ENCODE peak calls at places on chromosomes 12 and 14, in six cellular contexts. T is breast epithelium, L is HCT116, X is stomach, D is endothelial cell of umbilical vein, Y is suprapubic skin. M is an unnamed sample.

GRCh38 chr12:3493225-3494049 is 2.4 kb downstream of the PRMT8 start:
- DNase-seq in Y (no peak), T (no peak), L (no peak), X (no peak), D (no peak), M (no peak)

GRCh38 chr12:75709474-75709873 is 198.1 kb upstream of the KRR1 start:
- DNase-seq in X (no peak), T (no peak), D (no peak), L (no peak), Y (no peak), M (no peak)

GRCh38 chr14:26199599-26200370 is 398.0 kb downstream of the NOVA1 start:
- DNase-seq in L (no peak), D (no peak), Y (no peak), T (no peak), X (no peak), M (no peak)

GRCh38 chr14:99725774-99726537 is 41.9 kb downstream of the CYP46A1 start:
- DNase-seq in L (no peak), Y (peak), T (peak), X (no peak), D (no peak), M (peak)

GRCh38 chr14:68695871-68696665 is 96.8 kb downstream of the ZFP36L1 start:
- DNase-seq in D (peak), X (no peak), T (no peak), L (no peak), Y (peak), M (no peak)

GRCh38 chr12:64714551-64714968 is 44.6 kb downstream of the GNS start:
- DNase-seq in Y (no peak), X (no peak), D (no peak), T (no peak), L (no peak), M (no peak)

GRCh38 chr14:26841920-26842741 is 244.3 kb upstream of the NOVA1 start:
- DNase-seq in L (no peak), X (peak), D (peak), Y (peak), T (no peak), M (peak)

GRCh38 chr12:29782821-29783772 is 645 bp downstream of the TMTC1 start:
- DNase-seq in Y (peak), X (peak), T (peak), L (no peak), D (peak), M (peak)

GRCh38 chr14:99026471-99026870 is 245.5 kb downstream of the BCL11B start:
- DNase-seq in T (no peak), X (no peak), L (peak), D (no peak), Y (no peak), M (no peak)

GRCh38 chr12:52235001-52235760 is 2.1 kb downstream of the KRT7 start:
- DNase-seq in Y (peak), T (peak), D (no peak), L (no peak), X (no peak), M (peak)

GRCh38 chr12:112557954-112558630 is 139.3 kb downstream of the PTPN11 start:
- DNase-seq in D (no peak), L (no peak), Y (no peak), X (no peak), T (no peak), M (no peak)

GRCh38 chr12:9736931-9737705 is 4.2 kb upstream of the CLECL1 start:
- DNase-seq in Y (no peak), T (no peak), L (no peak), D (peak), X (no peak), M (no peak)

GRCh38 chr12:121767525-121768016 is 25.9 kb downstream of the RHOF start:
- DNase-seq in X (no peak), D (no peak), L (no peak), T (no peak), Y (no peak), M (peak)

GRCh38 chr12:67741234-67741633 is 92.7 kb downstream of the DYRK2 start:
- DNase-seq in Y (no peak), X (no peak), D (no peak), T (no peak), L (no peak), M (no peak)

GRCh38 chr12:112439769-112440168 is 21.0 kb downstream of the PTPN11 start:
- DNase-seq in D (no peak), Y (no peak), X (no peak), T (no peak), L (no peak), M (no peak)

GRCh38 chr14:73591690-73592448 is at the start of gene ACOT4:
- DNase-seq in D (no peak), Y (no peak), L (no peak), T (no peak), X (peak), M (peak)

GRCh38 chr12:34397591-34398365 is 375.5 kb downstream of the ALG10 start:
- DNase-seq in T (peak), Y (peak), D (no peak), L (no peak), X (peak), M (peak)

GRCh38 chr12:107400686-107401447 is 284.7 kb upstream of the PWP1 start:
- DNase-seq in D (no peak), L (no peak), Y (no peak), T (no peak), X (no peak), M (no peak)

GRCh38 chr12:108302471-108303311 is 36.4 kb downstream of the CMKLR1 start:
- DNase-seq in X (peak), D (peak), L (no peak), Y (peak), T (peak), M (peak)

GRCh38 chr12:116053479-116054195 is 223.9 kb downstream of the MED13L start:
- DNase-seq in T (no peak), D (peak), Y (peak), X (no peak), L (no peak), M (peak)

GRCh38 chr14:99266181-99267178 is 5.5 kb downstream of the BCL11B start:
- DNase-seq in L (peak), D (peak), Y (peak), X (peak), T (peak), M (peak)

GRCh38 chr12:117863004-117863709 is 105.6 kb downstream of the KSR2 start:
- DNase-seq in X (no peak), D (no peak), Y (no peak), L (no peak), T (no peak), M (no peak)

GRCh38 chr14:95274283-95274682 is 45.4 kb downstream of the CLMN start:
- DNase-seq in L (no peak), T (no peak), X (no peak), D (no peak), Y (no peak), M (no peak)

GRCh38 chr12:25328082-25328712 is 77.5 kb upstream of the KRAS start:
- DNase-seq in T (no peak), X (no peak), L (no peak), D (no peak), Y (no peak), M (no peak)

GRCh38 chr14:64190974-64191502 is 103.1 kb downstream of the ESR2 start:
- DNase-seq in X (no peak), Y (no peak), L (no peak), D (no peak), T (no peak), M (no peak)

GRCh38 chr14:77917802-77918201 is 117.9 kb downstream of the ADCK1 start:
- DNase-seq in Y (no peak), D (no peak), T (no peak), X (no peak), L (no peak), M (no peak)

GRCh38 chr14:86938356-86938755 is 1054.6 kb downstream of the GALC start:
- DNase-seq in X (no peak), T (no peak), L (no peak), D (no peak), Y (no peak), M (no peak)

GRCh38 chr12:115630133-115630532 is 647.4 kb downstream of the MED13L start:
- DNase-seq in T (no peak), X (no peak), L (no peak), D (no peak), Y (no peak), M (no peak)

GRCh38 chr12:49334681-49335080 is 2.3 kb downstream of the C1QL4 start:
- DNase-seq in T (no peak), Y (no peak), L (no peak), D (no peak), X (peak), M (peak)

GRCh38 chr12:44574586-44574985 is 301.5 kb downstream of the NELL2 start:
- DNase-seq in D (no peak), X (no peak), T (no peak), L (no peak), Y (no peak), M (no peak)

GRCh38 chr14:56733396-56733795 is 76.9 kb downstream of the OTX2 start:
- DNase-seq in D (no peak), Y (no peak), X (no peak), L (no peak), T (no peak), M (no peak)

GRCh38 chr12:131872154-131873046 is 22.0 kb upstream of the ULK1 start:
- DNase-seq in L (peak), Y (no peak), X (no peak), D (no peak), T (peak), M (no peak)

GRCh38 chr14:99566009-99566389 is 38.0 kb downstream of the CCDC85C start:
- DNase-seq in L (no peak), T (peak), X (peak), Y (no peak), D (peak), M (no peak)

GRCh38 chr14:44271006-44271405 is 236.1 kb downstream of the FSCB start:
- DNase-seq in X (no peak), D (no peak), Y (no peak), T (no peak), L (no peak), M (no peak)

GRCh38 chr14:22039938-22040780 is 366.5 kb upstream of the OR4E1 start:
- DNase-seq in T (no peak), D (peak), Y (no peak), X (no peak), L (peak), M (no peak)

GRCh38 chr12:104378427-104378826 is 74.9 kb downstream of the EID3 start:
- DNase-seq in X (no peak), Y (no peak), T (no peak), D (no peak), L (no peak), M (no peak)
- H3K4me3 ChIP-seq in X (no peak), Y (no peak), T (no peak), D (no peak), L (no peak), M (no peak)

GRCh38 chr14:84445486-84445885 is 1084.5 kb upstream of the FLRT2 start:
- DNase-seq in Y (no peak), X (no peak), T (no peak), L (no peak), D (no peak), M (no peak)

GRCh38 chr14:84442481-84442880 is 1087.5 kb upstream of the FLRT2 start:
- DNase-seq in L (no peak), X (no peak), D (peak), Y (no peak), T (no peak), M (no peak)

DNA sequence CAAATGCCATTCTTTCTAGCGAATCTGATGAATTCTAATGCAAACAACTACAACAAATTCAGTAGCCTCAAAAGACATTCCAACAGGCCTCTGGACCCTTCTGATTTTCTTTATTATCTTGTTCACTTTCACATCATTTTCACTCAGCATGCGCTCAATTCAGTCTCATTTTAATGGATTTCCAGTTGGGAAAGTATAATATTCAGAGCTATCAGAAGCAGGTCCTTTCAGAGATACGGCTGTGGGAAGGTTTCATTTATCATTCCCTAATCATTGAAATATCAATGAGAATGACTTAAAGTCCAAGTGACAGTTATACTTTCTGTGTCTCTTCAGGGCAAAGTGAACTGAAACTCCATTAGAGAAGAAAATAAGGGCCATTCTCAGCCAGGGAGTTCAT is 1083.7 kb upstream of the FLRT2 start:
- DNase-seq in Y (no peak), X (no peak), T (no peak), D (no peak), L (no peak), M (no peak)
- TF ChIP-seq POLR2AphosphoS5 in Y (no peak), X (no peak), T (no peak), D (no peak), L (no peak), M (no peak)

GRCh38 chr12:11666651-11667050 is 17.2 kb downstream of the ETV6 start:
- DNase-seq in X (no peak), T (no peak), Y (no peak), L (no peak), D (no peak), M (no peak)

GRCh38 chr12:11669348-11669747 is 19.9 kb downstream of the ETV6 start:
- DNase-seq in L (no peak), Y (no peak), D (no peak), T (no peak), X (no peak), M (no peak)

GRCh38 chr12:11667159-11667558 is 17.7 kb downstream of the ETV6 start:
- DNase-seq in T (no peak), X (no peak), L (no peak), D (no peak), Y (no peak), M (no peak)

GRCh38 chr12:11666131-11666530 is 16.7 kb downstream of the ETV6 start:
- DNase-seq in X (no peak), Y (no peak), L (no peak), D (no peak), T (no peak), M (no peak)

DNA sequence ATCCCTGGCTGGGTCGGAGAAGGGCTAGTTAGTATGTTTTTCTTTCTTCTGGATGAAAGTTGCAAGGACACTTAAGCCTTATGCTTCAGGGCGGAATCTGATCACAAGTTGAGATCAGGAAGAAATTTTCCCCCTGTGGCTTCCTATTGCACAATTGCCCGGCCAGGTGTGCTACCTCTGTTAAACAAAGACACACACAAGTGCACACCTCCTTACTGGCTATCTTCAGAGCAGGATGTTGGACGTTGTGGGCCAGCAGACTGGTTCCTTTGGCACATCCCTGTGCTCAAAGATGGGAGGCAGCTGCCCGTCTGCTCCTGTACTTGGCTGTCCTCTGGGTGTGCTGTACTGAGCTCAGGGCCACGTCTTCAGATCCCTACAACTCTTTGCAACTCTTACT is 19.1 kb downstream of the ETV6 start:
- DNase-seq in T (no peak), L (no peak), Y (no peak), D (no peak), X (no peak), M (no peak)
- H3K4me3 ChIP-seq in T (peak), L (no peak), Y (no peak), D (no peak), X (no peak), M (no peak)

GRCh38 chr12:54945082-54945481 is 39.5 kb downstream of the TESPA1 start:
- DNase-seq in D (no peak), Y (no peak), L (no peak), X (no peak), T (no peak), M (no peak)

GRCh38 chr12:54937376-54937775 is 47.2 kb downstream of the TESPA1 start:
- DNase-seq in L (no peak), X (no peak), T (no peak), D (peak), Y (no peak), M (no peak)

GRCh38 chr12:54937929-54938328 is 46.6 kb downstream of the TESPA1 start:
- DNase-seq in D (no peak), X (no peak), Y (no peak), L (no peak), T (no peak), M (no peak)

GRCh38 chr12:54940695-54941315 is 43.8 kb downstream of the TESPA1 start:
- DNase-seq in Y (no peak), L (no peak), D (no peak), T (no peak), X (no peak), M (no peak)

DNA sequence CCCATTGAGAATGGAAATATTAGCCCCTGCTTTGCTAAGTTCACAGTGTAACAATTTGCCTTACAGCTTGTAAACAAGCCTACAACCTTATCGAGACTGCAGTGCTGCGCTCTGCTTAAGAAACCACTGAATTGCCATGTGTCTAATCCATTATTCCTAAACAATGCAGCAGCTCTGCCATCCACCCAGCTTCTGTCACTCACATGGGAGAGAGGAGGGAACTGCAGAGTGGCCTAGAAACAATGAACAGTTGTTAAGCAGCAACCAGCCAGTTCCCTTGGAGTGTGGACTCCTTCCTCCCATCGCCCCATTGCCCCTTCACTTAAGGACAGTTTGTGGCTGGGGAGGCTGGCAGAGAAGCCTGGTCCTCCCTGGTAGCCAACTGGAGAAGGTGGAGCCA is 42.9 kb downstream of the TESPA1 start:
- DNase-seq in X (no peak), L (no peak), D (no peak), T (no peak), Y (no peak), M (no peak)
- TF ChIP-seq POLR2AphosphoS5 in X (no peak), L (no peak), D (no peak), T (no peak), Y (no peak), M (no peak)

DNA sequence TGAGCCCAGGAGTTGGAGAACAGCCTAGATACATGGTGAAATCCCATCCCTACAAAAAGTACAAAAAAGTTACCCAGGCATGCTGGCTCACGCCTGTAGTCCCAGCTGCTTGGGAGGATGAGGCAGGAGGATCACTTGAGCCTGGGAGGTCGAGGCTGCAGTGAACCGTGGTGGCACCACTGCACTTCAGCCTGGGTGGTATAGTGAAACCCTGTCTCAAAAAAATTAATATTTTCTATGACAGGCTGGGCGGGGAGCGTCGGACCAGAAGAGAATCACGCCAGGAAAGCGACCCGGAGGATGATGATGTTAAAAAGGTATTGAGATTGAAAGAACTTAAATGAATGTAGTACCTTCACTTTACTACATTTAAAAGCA is 2.1 kb downstream of the PNN start:
- DNase-seq in X (no peak), L (no peak), D (no peak), T (no peak), Y (no peak), M (no peak)
- H3K4me3 ChIP-seq in X (no peak), L (no peak), D (no peak), T (no peak), Y (no peak), M (no peak)